ENCODE peak calls at places on chromosomes 5 and 9, in five cellular contexts. U, W, T, L and Q are unnamed samples.

GRCh38 chr9:131758972-131759647 is 19.2 kb upstream of the RAPGEF1 start:
- DNase-seq in U (no peak), W (peak; percentile 18), T (no peak), L (no peak), Q (no peak)

GRCh38 chr5:108311682-108312081 is 70.2 kb downstream of the FBXL17 start:
- DNase-seq in U (no peak), W (no peak), T (no peak), L (no peak), Q (no peak)

GRCh38 chr5:60077292-60077691 is 183.8 kb upstream of the PDE4D start:
- DNase-seq in U (no peak), W (no peak), T (no peak), L (no peak), Q (no peak)

GRCh38 chr5:83964235-83964634 is 243.6 kb upstream of the HAPLN1 start:
- DNase-seq in U (no peak), W (no peak), T (no peak), L (no peak), Q (peak; percentile 1)

GRCh38 chr9:107637421-107638420 is 148.2 kb upstream of the KLF4 start:
- DNase-seq in U (no peak), W (peak; percentile 98), T (peak; percentile 95), L (peak; percentile 60), Q (peak; percentile 96)

GRCh38 chr5:169971780-169972179 is 8.5 kb downstream of the INSYN2B start:
- DNase-seq in U (no peak), W (no peak), T (no peak), L (no peak), Q (no peak)

GRCh38 chr5:115738807-115739206 is 77.7 kb downstream of the CDO1 start:
- DNase-seq in U (peak; percentile 37), W (no peak), T (no peak), L (no peak), Q (no peak)

GRCh38 chr5:31273161-31273560 is 79.7 kb downstream of the CDH6 start:
- DNase-seq in U (no peak), W (no peak), T (peak; percentile 43), L (no peak), Q (no peak)

GRCh38 chr5:166845044-166845443 is 1446.4 kb upstream of the WWC1 start:
- DNase-seq in U (no peak), W (no peak), T (no peak), L (peak; percentile 9), Q (peak; percentile 17)

GRCh38 chr9:127598839-127599549 is 13.1 kb upstream of the STXBP1 start:
- DNase-seq in U (no peak), W (no peak), T (no peak), L (no peak), Q (no peak)

GRCh38 chr9:88280816-88281382 is 107.3 kb upstream of the SPIN1 start:
- DNase-seq in U (no peak), W (no peak), T (peak; percentile 7), L (no peak), Q (no peak)
- TF ChIP-seq CTCF in U (no peak), W (no peak), T (no peak), L (no peak), Q (no peak)

GRCh38 chr9:4640027-4640426 is 22.1 kb upstream of the PLPP6 start:
- DNase-seq in U (peak; percentile 15), W (no peak), T (peak; percentile 29), L (peak; percentile 32), Q (no peak)
- TF ChIP-seq CTCF in U (peak; percentile 66), W (peak; percentile 57), T (peak; percentile 69), L (peak; percentile 23), Q (peak; percentile 45)

DNA sequence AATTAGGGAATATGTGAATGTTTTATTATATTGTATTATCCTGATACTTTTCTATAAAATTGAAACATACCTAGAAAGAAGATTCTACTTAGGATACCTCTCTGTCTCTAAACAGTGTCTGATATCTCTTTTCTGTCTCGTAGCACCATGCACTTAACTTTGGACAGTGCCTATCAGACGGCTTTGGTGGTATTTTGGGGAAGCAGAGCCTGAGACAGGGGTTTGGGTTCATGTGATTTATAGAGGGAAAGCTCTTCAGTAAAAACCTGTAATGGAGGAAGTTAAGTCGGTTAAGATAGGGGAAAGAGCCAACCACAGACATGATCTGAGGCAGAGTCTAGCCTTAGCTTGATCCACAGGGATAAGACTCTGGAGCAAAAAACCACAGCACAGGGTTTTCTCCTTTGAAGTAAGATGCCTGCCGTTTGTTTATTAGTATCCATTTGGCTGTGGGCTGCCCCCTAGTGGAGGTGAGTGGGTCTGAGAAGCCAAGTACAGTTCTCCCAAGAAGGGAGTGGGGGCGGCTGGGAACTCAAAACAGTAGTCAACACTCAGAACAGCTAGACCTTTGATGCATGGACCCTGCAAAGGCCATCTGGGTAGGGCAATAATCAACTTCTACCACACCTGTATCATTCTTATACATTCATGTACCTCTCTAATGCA is 141.2 kb upstream of the ASTN2 start:
- DNase-seq in U (peak; percentile 60), W (peak; percentile 21), T (peak; percentile 48), L (peak; percentile 57), Q (no peak)
- TF ChIP-seq CTCF in U (peak; percentile 76), W (peak; percentile 47), T (peak; percentile 51), L (peak; percentile 58), Q (peak; percentile 46)

DNA sequence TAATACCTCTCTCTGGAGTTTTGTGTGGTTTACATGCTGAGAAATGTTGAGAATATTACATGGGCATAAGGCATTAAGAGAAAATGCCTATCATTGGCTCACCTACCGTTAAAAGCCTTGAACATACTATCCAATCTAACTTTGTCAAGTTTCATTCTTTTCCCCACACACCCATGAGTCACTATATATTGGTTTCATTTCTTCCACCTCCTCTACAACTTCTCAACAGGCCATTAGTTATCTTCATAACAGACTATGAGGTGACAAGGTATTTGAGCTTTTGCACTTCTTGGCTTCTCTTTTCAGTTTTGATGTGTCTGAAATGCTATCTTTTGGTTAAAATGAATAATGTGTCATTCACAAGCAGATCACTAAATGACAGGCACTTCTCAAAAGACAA is 288.0 kb downstream of the KCNN2 start:
- DNase-seq in U (no peak), W (no peak), T (no peak), L (no peak), Q (no peak)
- TF ChIP-seq CTCF in U (no peak), W (no peak), T (no peak), L (no peak), Q (no peak)

DNA sequence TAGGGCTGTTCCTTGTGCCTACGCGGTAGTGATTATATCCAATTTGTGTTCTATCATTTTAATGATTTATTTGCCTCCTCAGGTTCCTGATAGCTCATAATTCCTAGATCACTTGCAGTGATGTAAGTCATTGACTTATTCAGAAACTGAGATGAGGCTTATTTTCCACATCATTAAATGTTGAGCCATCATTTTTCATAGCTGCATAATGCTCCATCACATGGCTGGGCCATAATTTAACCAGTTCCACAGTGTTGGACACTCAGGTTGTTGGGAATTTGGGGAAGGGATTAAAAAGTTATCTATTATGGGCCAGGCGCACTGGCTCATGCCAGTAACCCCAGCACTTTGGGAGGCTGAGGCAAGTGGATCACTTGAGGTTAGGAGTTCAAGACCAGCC is 35.8 kb upstream of the HMCN2 start:
- DNase-seq in U (no peak), W (no peak), T (no peak), L (no peak), Q (no peak)
- TF ChIP-seq CTCF in U (no peak), W (no peak), T (no peak), L (no peak), Q (no peak)

GRCh38 chr5:127440831-127441230 is 76.6 kb upstream of the PRRC1 start:
- DNase-seq in U (no peak), W (no peak), T (peak; percentile 40), L (no peak), Q (peak; percentile 30)

GRCh38 chr5:127446626-127447025 is 70.8 kb upstream of the PRRC1 start:
- DNase-seq in U (no peak), W (no peak), T (no peak), L (no peak), Q (no peak)

GRCh38 chr5:127439544-127440096 is 77.8 kb upstream of the PRRC1 start:
- DNase-seq in U (no peak), W (no peak), T (no peak), L (no peak), Q (no peak)

GRCh38 chr5:127447822-127448221 is 69.6 kb upstream of the PRRC1 start:
- DNase-seq in U (no peak), W (no peak), T (peak; percentile 75), L (no peak), Q (peak; percentile 68)

GRCh38 chr5:127442085-127442484 is 75.4 kb upstream of the PRRC1 start:
- DNase-seq in U (no peak), W (no peak), T (no peak), L (peak; percentile 21), Q (peak; percentile 7)
- TF ChIP-seq CTCF in U (peak; percentile 12), W (peak; percentile 34), T (no peak), L (no peak), Q (no peak)

DNA sequence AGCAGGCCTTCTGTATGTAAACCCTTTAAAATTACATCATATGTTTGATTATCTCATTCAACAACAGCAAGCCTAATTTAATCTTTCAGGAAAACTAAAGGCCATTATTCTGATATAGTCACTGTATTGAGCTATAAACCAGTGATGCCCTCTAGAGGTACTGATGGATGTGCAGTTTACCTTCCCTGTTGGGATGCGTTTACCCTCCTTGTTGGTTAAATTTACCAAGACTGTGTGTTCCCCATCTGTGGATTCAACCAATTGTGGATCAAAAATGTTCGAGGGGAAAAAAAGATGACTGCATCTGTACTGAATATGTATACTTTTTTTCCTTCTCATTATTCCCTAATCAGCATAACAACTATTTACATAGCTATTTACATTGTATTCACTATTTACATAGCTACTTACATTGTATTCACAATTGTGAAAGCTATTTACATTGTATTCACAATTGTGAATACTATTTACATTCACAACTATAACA is 3.7 kb upstream of the BAAT start:
- DNase-seq in U (peak; percentile 73), W (no peak), T (no peak), L (no peak), Q (no peak)
- TF ChIP-seq CTCF in U (peak; percentile 80), W (peak; percentile 46), T (peak; percentile 56), L (no peak), Q (peak; percentile 41)